ENCODE peak calls at places on chromosomes 4 and X, in seven cellular contexts. D is cardiac muscle cell, Q is T-helper 2 cell, T is LoVo, X is nucleus accumbens, V is NCI-H226, O is anterior cingulate cortex. C is an unnamed sample.

GRCh38 chrX:129940721-129941120 is 34.8 kb downstream of the UTP14A start:
- DNase-seq in D (no peak), Q (no peak), T (no peak), X (no peak), V (no peak), O (no peak), C (no peak)

GRCh38 chrX:101078716-101079115 is at the start of gene TMEM35A:
- DNase-seq in D (peak; percentile 53), Q (no peak), T (no peak), X (peak; percentile 42), V (no peak), O (peak; percentile 5), C (no peak)

GRCh38 chrX:148885203-148885602 is 384.8 kb downstream of the AFF2 start:
- DNase-seq in D (no peak), Q (no peak), T (no peak), X (no peak), V (no peak), O (no peak), C (no peak)

GRCh38 chr4:184693056-184693455 is 40.8 kb downstream of the CENPU start:
- DNase-seq in D (no peak), Q (no peak), T (no peak), X (no peak), V (no peak), O (no peak), C (no peak)

GRCh38 chr4:105206214-105206613 is 59.5 kb downstream of the TET2 start:
- DNase-seq in D (no peak), Q (no peak), T (no peak), X (no peak), V (no peak), O (no peak), C (no peak)

GRCh38 chrX:11499076-11500044 is 166.4 kb downstream of the ARHGAP6 start:
- DNase-seq in D (no peak), Q (no peak), T (no peak), X (no peak), V (peak; percentile 84), O (no peak), C (no peak)

GRCh38 chrX:69153060-69153730 is 12.1 kb downstream of the PJA1 start:
- DNase-seq in D (peak; percentile 82), Q (no peak), T (no peak), X (peak; percentile 85), V (peak; percentile 79), O (peak; percentile 52), C (no peak)

GRCh38 chr4:109411964-109412363 is 21.7 kb upstream of the SEC24B start:
- DNase-seq in D (peak; percentile 64), Q (no peak), T (no peak), X (peak; percentile 48), V (no peak), O (no peak), C (no peak)

GRCh38 chrX:18353931-18354368 is 538 bp downstream of the SCML2 start:
- DNase-seq in D (peak; percentile 38), Q (peak; percentile 9), T (no peak), X (no peak), V (no peak), O (no peak), C (no peak)

GRCh38 chrX:150581093-150581775 is 12.8 kb downstream of the MTM1 start:
- DNase-seq in D (no peak), Q (no peak), T (peak; percentile 8), X (no peak), V (peak; percentile 51), O (no peak), C (no peak)

GRCh38 chr4:167232805-167233522 is 1.3 kb downstream of the SPOCK3 start:
- DNase-seq in D (peak; percentile 31), Q (no peak), T (no peak), X (peak; percentile 52), V (no peak), O (no peak), C (no peak)